ENCODE peak calls at places on chromosomes 6 and 20, in five cellular contexts. P is WTC11; M is activated CD4-positive, alpha-beta T cell treated with anti-CD3 and anti-CD28 coated beads for 48 hours; J is heart right ventricle; A is tibial artery. L is an unnamed sample.

GRCh38 chr20:33262658-33263065 is 20.4 kb upstream of the BPIFB1 start:
- DNase-seq in P (peak), A (no peak), J (peak), M (peak), L (peak)

GRCh38 chr20:16919841-16920240 is 171.7 kb downstream of the OTOR start:
- DNase-seq in A (no peak), M (no peak), J (no peak), P (no peak), L (no peak)

GRCh38 chr6:12422848-12423247 is 132.7 kb downstream of the EDN1 start:
- DNase-seq in P (no peak), J (no peak), A (peak), M (no peak), L (no peak)

GRCh38 chr20:25573288-25574251 is 11.8 kb downstream of the NINL start:
- DNase-seq in M (no peak), A (no peak), J (no peak), P (no peak), L (no peak)

GRCh38 chr6:100460650-100461204 is 4.0 kb downstream of the SIM1 start:
- DNase-seq in A (no peak), M (no peak), J (no peak), P (peak), L (no peak)

GRCh38 chr6:33592595-33593413 is 12.7 kb upstream of the BAK1 start:
- DNase-seq in M (peak), J (no peak), P (peak), A (no peak), L (no peak)

GRCh38 chr6:3409699-3410384 is 47.0 kb downstream of the SLC22A23 start:
- DNase-seq in P (no peak), M (no peak), J (no peak), A (no peak), L (no peak)

GRCh38 chr6:73746776-73747175 is 50.8 kb downstream of the CD109 start:
- DNase-seq in M (no peak), P (no peak), A (no peak), J (no peak), L (no peak)

GRCh38 chr6:52365871-52366540 is 4.1 kb downstream of the PAQR8 start:
- DNase-seq in P (no peak), J (no peak), A (no peak), M (no peak), L (no peak)

GRCh38 chr6:3226422-3227362 is 761 bp downstream of the TUBB2B start:
- DNase-seq in A (no peak), P (peak), J (no peak), M (peak), L (no peak)

GRCh38 chr6:71035871-71036270 is 79.0 kb upstream of the B3GAT2 start:
- DNase-seq in P (no peak), J (no peak), M (no peak), A (no peak), L (no peak)

GRCh38 chr20:32168184-32168910 is 39.2 kb downstream of the PLAGL2 start:
- DNase-seq in P (peak), A (peak), M (no peak), J (no peak), L (no peak)

GRCh38 chr20:47303736-47304135 is 52.8 kb downstream of the ZMYND8 start:
- DNase-seq in J (no peak), M (no peak), P (peak), A (no peak), L (no peak)

GRCh38 chr6:5034328-5034727 is 30.5 kb upstream of the RPP40 start:
- DNase-seq in J (no peak), P (no peak), A (no peak), M (no peak), L (no peak)

GRCh38 chr6:90044833-90045337 is 150.6 kb downstream of the GJA10 start:
- DNase-seq in J (no peak), A (no peak), P (no peak), M (no peak), L (no peak)

GRCh38 chr6:16729183-16729696 is 32.0 kb downstream of the ATXN1 start:
- DNase-seq in A (no peak), J (no peak), P (no peak), M (no peak), L (no peak)

GRCh38 chr6:150078788-150079187 is 9.9 kb upstream of the ULBP3 start:
- DNase-seq in M (no peak), J (no peak), A (no peak), P (no peak), L (no peak)

GRCh38 chr6:56547687-56548086 is 95.0 kb downstream of the DST start:
- DNase-seq in P (no peak), J (no peak), A (no peak), M (no peak), L (no peak)

GRCh38 chr6:14210663-14211595 is 93.4 kb downstream of the CD83 start:
- DNase-seq in J (peak), M (peak), P (peak), A (peak), L (peak)

GRCh38 chr20:23659989-23660837 is 22.5 kb upstream of the CST3 start:
- DNase-seq in P (no peak), A (no peak), M (no peak), J (peak), L (no peak)

GRCh38 chr20:25605146-25605545 is 18.7 kb downstream of the NANP start:
- DNase-seq in P (no peak), M (no peak), J (no peak), A (no peak), L (no peak)

GRCh38 chr6:41208439-41209106 is 7.6 kb upstream of the TREML2 start:
- DNase-seq in A (no peak), J (no peak), P (no peak), M (no peak), L (peak)

GRCh38 chr6:1987640-1988039 is 257.8 kb downstream of the GMDS start:
- DNase-seq in J (no peak), P (no peak), M (no peak), A (no peak), L (no peak)

GRCh38 chr20:60729119-60729900 is 522.8 kb upstream of the CDH4 start:
- DNase-seq in A (no peak), J (no peak), P (peak), M (no peak), L (no peak)

GRCh38 chr20:60087563-60088105 is 129.4 kb downstream of the CDH26 start:
- DNase-seq in P (no peak), A (no peak), J (no peak), M (peak), L (no peak)

GRCh38 chr6:53541900-53542299 is 3.0 kb downstream of the GCLC start:
- DNase-seq in J (no peak), P (no peak), M (no peak), A (no peak), L (no peak)

GRCh38 chr6:42086046-42086664 is 35.8 kb downstream of the TAF8 start:
- DNase-seq in M (no peak), J (no peak), A (no peak), P (peak), L (no peak)

GRCh38 chr6:29447670-29448069 is 8.6 kb downstream of the OR10C1 start:
- DNase-seq in A (no peak), M (no peak), J (no peak), P (no peak), L (no peak)

GRCh38 chr20:11182715-11183114 is 508.9 kb upstream of the JAG1 start:
- DNase-seq in M (no peak), J (no peak), P (no peak), A (peak), L (no peak)

GRCh38 chr6:127582777-127583462 is 5.9 kb downstream of the C6orf58 start:
- DNase-seq in J (no peak), A (no peak), P (no peak), M (no peak), L (no peak)